ENCODE peak calls at places on chromosomes 4 and X, in eight cellular contexts. K is SK-N-SH; O is CD8-positive, alpha-beta T cell; M is WERI-Rb-1; S is lung; T is adrenal gland; P is sigmoid colon; C is IMR-90. H is an unnamed sample. For H3K9me3, the result is how much of the 10 kb centered on the place peaks cover.

GRCh38 chr4:7817877-7818675 is 121.6 kb downstream of the AFAP1 start:
- DNase-seq in K (peak), O (no peak), M (no peak), S (no peak), T (peak), P (peak), C (peak), H (no peak)

GRCh38 chrX:120468825-120469525 is at the start of gene LAMP2:
- DNase-seq in K (peak), O (peak), M (peak), S (peak), T (peak), P (peak), C (peak), H (peak)

GRCh38 chr4:81130569-81130968 is 84.5 kb downstream of the PRKG2 start:
- DNase-seq in K (no peak), O (no peak), M (no peak), S (no peak), T (no peak), P (no peak), C (no peak), H (no peak)

GRCh38 chr4:89509708-89510269 is 202.2 kb upstream of the GPRIN3 start:
- DNase-seq in K (no peak), O (no peak), M (no peak), S (no peak), T (no peak), P (no peak), C (peak), H (no peak)

GRCh38 chrX:108036298-108036973 is 8.4 kb upstream of the VSIG1 start:
- DNase-seq in K (no peak), O (no peak), M (no peak), S (no peak), T (no peak), P (no peak), C (peak), H (peak)

GRCh38 chrX:12672362-12673106 is 118.7 kb upstream of the PRPS2 start:
- DNase-seq in K (no peak), O (no peak), M (no peak), S (no peak), T (no peak), P (no peak), C (no peak), H (no peak)

GRCh38 chrX:69101655-69102251 is 63.5 kb downstream of the PJA1 start:
- DNase-seq in K (peak), O (no peak), M (no peak), S (no peak), T (no peak), P (no peak), C (no peak), H (no peak)

GRCh38 chr4:77433102-77433733 is 172.4 kb upstream of the CXCL13 start:
- DNase-seq in K (peak), O (no peak), M (peak), S (no peak), T (peak), P (no peak), C (peak), H (peak)

GRCh38 chr4:70703695-70704332 is 15.5 kb downstream of the UTP3 start:
- DNase-seq in K (no peak), O (no peak), M (peak), S (no peak), T (peak), P (no peak), C (peak), H (no peak)

GRCh38 chrX:130060122-130061069 is 49.9 kb downstream of the ELF4 start:
- DNase-seq in K (peak), O (peak), M (peak), S (peak), T (peak), P (peak), C (peak), H (peak)

GRCh38 chr4:60737858-60738257 is 462.3 kb upstream of the ADGRL3 start:
- DNase-seq in K (no peak), O (no peak), M (no peak), S (no peak), T (no peak), P (no peak), C (peak), H (no peak)

GRCh38 chrX:129403974-129404669 is 119.2 kb downstream of the SMARCA1 start:
- DNase-seq in K (no peak), O (no peak), M (no peak), S (no peak), T (no peak), P (no peak), C (no peak), H (peak)

GRCh38 chrX:13495232-13495631 is 74.2 kb upstream of the EGFL6 start:
- DNase-seq in K (no peak), O (no peak), M (no peak), S (no peak), T (peak), P (no peak), C (no peak), H (no peak)

GRCh38 chrX:40871385-40872082 is 136.2 kb upstream of the MED14 start:
- DNase-seq in K (no peak), O (no peak), M (no peak), S (no peak), T (no peak), P (no peak), C (peak), H (no peak)

GRCh38 chr4:152258804-152259708 is 276.8 kb downstream of the FBXW7 start:
- DNase-seq in K (no peak), O (no peak), M (no peak), S (no peak), T (no peak), P (no peak), C (peak), H (no peak)

GRCh38 chr4:98822144-98822543 is 106.8 kb downstream of the EIF4E start:
- DNase-seq in K (no peak), O (no peak), M (no peak), S (no peak), T (no peak), P (no peak), C (no peak), H (no peak)

GRCh38 chr4:7710126-7710525 is 229.5 kb downstream of the AFAP1 start:
- DNase-seq in K (no peak), O (no peak), M (no peak), S (no peak), T (no peak), P (no peak), C (no peak), H (no peak)

GRCh38 chrX:64394874-64395567 is at the start of gene MTMR8:
- DNase-seq in K (peak), O (peak), M (peak), S (peak), T (peak), P (peak), C (no peak), H (peak)

GRCh38 chrX:16140448-16140847 is 17.1 kb downstream of the GRPR start:
- DNase-seq in K (no peak), O (no peak), M (no peak), S (no peak), T (no peak), P (no peak), C (no peak), H (no peak)

GRCh38 chr4:81453024-81453423 is 18.7 kb downstream of the RASGEF1B start:
- DNase-seq in K (no peak), O (no peak), M (no peak), S (no peak), T (no peak), P (no peak), C (no peak), H (no peak)

GRCh38 chr4:158782539-158783360 is 13.9 kb downstream of the FNIP2 start:
- DNase-seq in K (no peak), O (no peak), M (peak), S (no peak), T (no peak), P (no peak), C (peak), H (no peak)

GRCh38 chr4:28832445-28832844 is 1887.7 kb upstream of the PCDH7 start:
- DNase-seq in K (no peak), O (no peak), M (no peak), S (no peak), T (no peak), P (no peak), C (no peak), H (no peak)
- H3K9me3 ChIP-seq in K (under half), O (under half), M (under half), S (under half), T (under half), P (under half), C (under half), H (under half)

DNA sequence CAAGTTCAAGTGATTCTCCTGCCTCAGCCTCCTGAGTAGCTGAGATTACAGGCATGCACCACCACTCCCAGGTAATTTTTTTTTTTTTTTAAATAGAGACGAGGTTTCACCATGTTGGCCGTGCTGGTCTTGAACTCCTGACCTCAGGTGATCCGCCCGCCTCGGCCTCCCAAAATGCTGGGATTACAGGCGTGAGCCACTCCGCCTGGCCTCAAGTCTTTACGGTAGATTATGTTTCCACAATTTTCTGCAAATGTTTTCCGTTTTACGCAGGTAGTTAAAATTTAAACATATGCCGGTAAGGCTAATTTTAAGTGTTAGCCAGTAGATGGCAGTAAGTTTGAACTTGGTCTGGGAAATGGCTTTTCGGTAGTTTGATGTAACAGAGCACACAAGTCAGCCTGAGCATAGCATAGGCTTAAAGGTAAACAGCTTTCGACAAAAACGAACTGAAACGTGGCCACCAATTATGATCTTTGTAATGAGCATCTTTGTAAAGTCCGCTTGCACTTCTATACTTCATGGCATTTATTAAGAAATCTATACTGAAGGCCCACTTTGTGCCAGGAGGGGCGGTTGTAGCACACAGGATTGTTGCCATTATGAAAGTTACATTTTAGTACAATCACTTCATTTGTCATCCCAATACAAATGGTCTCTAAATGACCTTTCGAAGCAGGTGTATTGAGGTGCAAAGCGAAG is 31.1 kb downstream of the CCKAR start:
- DNase-seq in K (peak), O (no peak), M (no peak), S (no peak), T (peak), P (no peak), C (peak), H (peak)
- H3K4me3 ChIP-seq in K (no peak), O (no peak), M (peak), S (no peak), T (no peak), P (no peak), C (no peak), H (no peak)

DNA sequence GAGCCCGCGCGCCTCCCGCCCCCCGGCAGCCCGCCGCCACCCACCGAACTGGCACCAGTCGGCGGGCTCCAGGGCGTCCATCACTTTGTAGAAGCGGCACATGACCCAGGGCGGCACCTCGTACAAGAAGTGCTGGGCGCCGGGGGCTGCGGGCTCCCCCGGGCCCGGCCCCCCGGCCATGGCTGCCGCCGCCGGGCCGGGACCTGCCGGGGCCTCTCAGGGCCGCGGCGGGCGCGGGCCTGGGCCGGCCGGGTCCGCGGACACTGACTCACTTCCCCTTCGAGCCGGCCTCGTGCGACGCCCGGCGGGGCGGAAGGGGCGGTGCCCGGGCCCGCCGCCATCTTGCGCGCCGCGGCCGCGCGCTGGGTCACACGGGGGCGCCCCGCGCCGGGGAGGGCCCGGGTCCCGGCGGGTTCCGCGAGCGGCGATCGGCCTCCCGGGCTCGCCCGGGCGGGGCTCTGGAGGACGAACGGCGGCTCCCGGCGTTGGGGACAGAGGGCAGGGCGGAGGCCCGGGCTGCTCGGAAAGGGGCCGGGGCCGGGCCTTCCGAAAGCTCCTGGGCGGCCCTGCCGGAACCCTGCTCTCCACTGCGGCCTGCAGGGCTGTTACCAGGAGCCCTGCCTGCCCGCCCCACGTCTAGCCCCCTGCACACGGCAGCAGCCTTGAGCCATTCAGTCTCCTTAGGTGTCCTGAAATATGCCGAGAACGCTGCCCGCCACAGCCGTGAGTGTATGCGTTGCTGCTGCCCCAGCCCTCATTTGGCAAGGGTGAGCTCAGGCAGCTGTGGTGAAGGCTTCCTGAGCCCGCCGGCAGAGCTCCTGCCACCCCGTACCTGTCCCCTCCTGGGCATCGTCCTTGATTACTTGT is at the start of gene IRAK1:
- DNase-seq in K (peak), O (no peak), M (peak), S (peak), T (peak), P (no peak), C (peak), H (peak)
- TF ChIP-seq CTCF in K (no peak), O (no peak), M (no peak), S (no peak), T (no peak), P (no peak), C (peak), H (no peak)

DNA sequence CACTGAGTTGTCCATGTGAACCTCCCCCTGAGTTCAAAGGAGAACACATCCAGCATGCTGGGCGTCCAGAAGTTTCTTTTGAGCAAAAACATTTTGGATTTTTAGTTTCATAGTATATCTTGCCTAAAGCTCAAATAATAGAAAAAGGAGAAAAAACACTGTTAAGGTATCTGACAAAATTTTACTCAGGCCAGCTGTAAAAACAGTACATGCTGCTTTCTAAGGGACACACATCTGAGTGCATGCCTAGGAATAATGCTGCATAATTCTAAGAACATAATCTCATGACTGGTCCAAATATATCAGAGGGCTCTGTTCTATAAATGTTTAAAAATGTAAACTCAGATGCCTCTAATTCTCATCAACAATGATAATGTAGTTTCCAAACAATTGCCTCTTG is 561.3 kb upstream of the INTU start:
- DNase-seq in K (no peak), O (no peak), M (no peak), S (no peak), T (no peak), P (no peak), C (no peak), H (no peak)
- H3K9me3 ChIP-seq in K (under half), O (under half), M (under half), S (under half), T (under half), P (under half), C (under half), H (under half)

DNA sequence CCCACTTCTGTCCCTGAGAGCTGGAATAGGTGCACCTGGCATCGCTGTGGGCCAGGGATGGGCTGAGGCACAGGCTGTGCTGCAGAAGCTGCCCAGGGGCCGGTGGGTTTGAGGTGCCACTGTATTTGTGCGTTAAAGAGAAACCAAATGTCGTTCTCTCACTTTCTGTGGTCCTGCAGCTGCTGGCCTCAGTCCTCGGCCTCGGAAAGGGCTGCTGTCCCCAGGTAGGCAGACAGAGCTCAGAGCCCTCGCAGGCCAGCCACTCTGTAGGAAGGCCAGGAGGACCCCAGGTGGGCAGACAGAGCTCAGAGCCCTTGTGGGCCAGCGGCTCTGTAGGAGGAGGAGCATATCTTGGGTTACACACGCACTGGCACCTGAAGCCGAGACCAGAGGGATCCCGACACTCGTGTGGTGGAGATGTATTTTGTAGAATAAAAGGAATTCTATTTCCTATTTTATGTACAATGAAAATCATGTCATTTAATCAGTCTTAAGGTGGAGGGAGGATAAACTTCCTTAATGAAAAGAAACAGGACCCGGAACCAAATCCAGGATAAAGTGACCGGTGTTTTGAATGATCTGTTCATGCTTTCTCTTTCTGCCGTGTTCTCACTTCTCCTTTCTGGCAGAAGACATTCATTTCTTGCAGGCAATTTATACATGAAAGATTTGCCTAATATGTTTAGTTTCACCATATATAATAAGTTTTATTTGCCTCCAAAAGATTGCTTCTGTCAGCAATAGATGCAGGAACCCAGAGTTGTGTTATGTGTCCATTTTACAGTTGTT is 54.4 kb upstream of the HGFAC start:
- DNase-seq in K (no peak), O (no peak), M (no peak), S (no peak), T (no peak), P (peak), C (no peak), H (no peak)
- H3K4me3 ChIP-seq in K (no peak), O (no peak), M (no peak), S (no peak), T (no peak), P (peak), C (peak), H (no peak)

GRCh38 chrX:131802836-131803626 is 220.1 kb upstream of the STK26 start:
- DNase-seq in K (peak), O (no peak), M (peak), S (peak), T (peak), P (peak), C (peak), H (no peak)
- TF ChIP-seq CTCF in K (peak), O (no peak), M (peak), S (peak), T (no peak), P (no peak), C (peak), H (no peak)